ENCODE peak calls at places on chromosomes 6 and 20, in four cellular contexts. Z, N, M and F are unnamed samples.

GRCh38 chr20:15857131-15857784 is 716.0 kb downstream of the KIF16B start:
- DNase-seq in M (no peak), N (no peak), Z (no peak), F (no peak)

GRCh38 chr20:56483970-56484369 is 15.5 kb downstream of the RTF2 start:
- DNase-seq in N (no peak), M (no peak), Z (no peak), F (no peak)

GRCh38 chr6:165661416-165662001 is 1.5 kb downstream of the PDE10A start:
- DNase-seq in Z (no peak), N (no peak), M (no peak), F (no peak)

GRCh38 chr20:51193066-51193772 is 170.3 kb upstream of the KCNG1 start:
- DNase-seq in N (peak; percentile 53), Z (peak; percentile 42), M (peak; percentile 20), F (peak; percentile 36)

GRCh38 chr20:11891827-11892521 is 25.7 kb upstream of the BTBD3 start:
- DNase-seq in Z (peak; percentile 61), M (peak; percentile 51), N (peak; percentile 74), F (peak; percentile 55)

GRCh38 chr6:138795809-138796469 is at the start of gene ECT2L:
- DNase-seq in N (peak; percentile 49), Z (peak; percentile 81), M (no peak), F (peak; percentile 96)

GRCh38 chr20:22438926-22439325 is 145.4 kb downstream of the FOXA2 start:
- DNase-seq in N (no peak), Z (no peak), M (no peak), F (no peak)

GRCh38 chr6:33824461-33825154 is 20.8 kb upstream of the MLN start:
- DNase-seq in Z (peak; percentile 61), M (no peak), N (peak; percentile 9), F (no peak)

GRCh38 chr6:106244931-106245330 is 80.6 kb downstream of the ATG5 start:
- DNase-seq in Z (no peak), M (no peak), N (no peak), F (no peak)

GRCh38 chr20:40082436-40082835 is 606.6 kb downstream of the MAFB start:
- DNase-seq in M (no peak), N (no peak), Z (no peak), F (no peak)

GRCh38 chr20:63594043-63594561 is 20.1 kb upstream of the HELZ2 start:
- DNase-seq in M (peak; percentile 61), N (peak; percentile 49), Z (no peak), F (no peak)

GRCh38 chr6:82067021-82067420 is 180.5 kb downstream of the IBTK start:
- DNase-seq in Z (no peak), M (no peak), N (no peak), F (no peak)

GRCh38 chr6:30810813-30811329 is 66.5 kb upstream of the IER3 start:
- DNase-seq in Z (no peak), M (no peak), N (no peak), F (no peak)

GRCh38 chr6:13708679-13709261 is 2.9 kb downstream of the RANBP9 start:
- DNase-seq in Z (no peak), M (no peak), N (no peak), F (no peak)

GRCh38 chr6:43807228-43808061 is 37.4 kb downstream of the VEGFA start:
- DNase-seq in N (no peak), Z (no peak), M (no peak), F (no peak)

GRCh38 chr6:137043710-137044365 is 927 bp downstream of the IL20RA start:
- DNase-seq in M (no peak), N (peak; percentile 12), Z (no peak), F (no peak)

GRCh38 chr20:51636123-51636522 is 93.6 kb upstream of the NFATC2 start:
- DNase-seq in N (peak; percentile 73), M (no peak), Z (no peak), F (no peak)

GRCh38 chr6:134123666-134124208 is 71.3 kb upstream of the SLC2A12 start:
- DNase-seq in N (peak; percentile 75), Z (no peak), M (no peak), F (no peak)

GRCh38 chr6:89952696-89953095 is 58.4 kb downstream of the GJA10 start:
- DNase-seq in M (no peak), N (peak; percentile 60), Z (no peak), F (no peak)

GRCh38 chr6:1496836-1497592 is 107.6 kb downstream of the FOXF2 start:
- DNase-seq in M (no peak), Z (no peak), N (no peak), F (no peak)

GRCh38 chr6:34709386-34709785 is 12.8 kb upstream of the ILRUN start:
- DNase-seq in N (peak; percentile 18), Z (no peak), M (no peak), F (no peak)

GRCh38 chr6:33314943-33315752 is 1.3 kb upstream of the TAPBP start:
- DNase-seq in M (no peak), N (no peak), Z (no peak), F (no peak)

GRCh38 chr6:125611573-125612399 is 137.6 kb upstream of the HEY2 start:
- DNase-seq in M (no peak), N (peak; percentile 82), Z (no peak), F (no peak)

GRCh38 chr6:127516676-127517273 is 2.4 kb downstream of the MTCL3 start:
- DNase-seq in Z (no peak), M (no peak), N (peak; percentile 75), F (no peak)

GRCh38 chr20:38338849-38339520 is 7.3 kb upstream of the LBP start:
- DNase-seq in N (peak; percentile 14), Z (no peak), M (no peak), F (no peak)

GRCh38 chr6:158053377-158054313 is 72.0 kb downstream of the SYNJ2 start:
- DNase-seq in M (no peak), N (no peak), Z (no peak), F (no peak)

GRCh38 chr6:85744571-85744970 is 101.9 kb upstream of the SYNCRIP start:
- DNase-seq in M (no peak), N (no peak), Z (no peak), F (no peak)

GRCh38 chr20:44154521-44155001 is 32.4 kb downstream of the JPH2 start:
- DNase-seq in N (no peak), M (no peak), Z (no peak), F (no peak)

GRCh38 chr20:48823960-48824497 is 3.8 kb downstream of the PREX1 start:
- DNase-seq in M (peak; percentile 93), Z (no peak), N (peak; percentile 76), F (no peak)

GRCh38 chr6:166045173-166045957 is 122.3 kb downstream of the TBXT start:
- DNase-seq in N (no peak), Z (no peak), M (no peak), F (no peak)

GRCh38 chr20:9015984-9016324 is 52.9 kb upstream of the PLCB4 start:
- DNase-seq in N (no peak), Z (no peak), M (no peak), F (no peak)

GRCh38 chr20:48625136-48625900 is 202.5 kb downstream of the PREX1 start:
- DNase-seq in N (no peak), Z (no peak), M (no peak), F (no peak)

GRCh38 chr6:154471609-154472362 is 38.7 kb downstream of the CNKSR3 start:
- DNase-seq in M (no peak), Z (no peak), N (no peak), F (no peak)

GRCh38 chr20:57595041-57596030 is 24.9 kb downstream of the ZBP1 start:
- DNase-seq in M (no peak), N (no peak), Z (no peak), F (no peak)

GRCh38 chr20:45407067-45407745 is 883 bp upstream of the DBNDD2 start:
- DNase-seq in Z (peak; percentile 69), N (peak; percentile 43), M (no peak), F (peak; percentile 89)

GRCh38 chr20:61719691-61720347 is 345.9 kb downstream of the TAF4 start:
- DNase-seq in Z (no peak), M (no peak), N (no peak), F (no peak)

GRCh38 chr20:44527716-44528199 is 5.9 kb upstream of the SERINC3 start:
- DNase-seq in M (no peak), N (no peak), Z (no peak), F (no peak)